ENCODE peak calls at places on chromosomes 6 and 20, in ten cellular contexts. K is psoas muscle; B is activated CD4-positive, CD25-positive, alpha-beta regulatory T cell; D is HCT116; E is dorsolateral prefrontal cortex; X is right atrium auricular region; F is amygdala; J is germinal center; T is NCI-H774; M is retina. H is an unnamed sample.

GRCh38 chr6:166341915-166342292 is 441 bp downstream of the SFT2D1 start:
- DNase-seq in K (no peak), B (no peak), D (no peak), E (no peak), X (no peak), F (no peak), J (no peak), T (no peak), M (no peak), H (no peak)

GRCh38 chr20:51958636-51959542 is 156.6 kb upstream of the SALL4 start:
- DNase-seq in K (no peak), B (no peak), D (no peak), E (no peak), X (no peak), F (no peak), J (no peak), T (no peak), M (no peak), H (no peak)

GRCh38 chr20:33733654-33734576 is 2.1 kb downstream of the ZNF341 start:
- DNase-seq in K (no peak), B (no peak), D (no peak), E (no peak), X (peak; percentile 57), F (no peak), J (no peak), T (no peak), M (no peak), H (no peak)

GRCh38 chr20:50913976-50914375 is 17.3 kb downstream of the ADNP start:
- DNase-seq in K (no peak), B (no peak), D (no peak), E (no peak), X (no peak), F (no peak), J (no peak), T (no peak), M (no peak), H (no peak)

GRCh38 chr6:63975685-63976084 is 340.1 kb downstream of the PHF3 start:
- DNase-seq in K (no peak), B (no peak), D (no peak), E (no peak), X (no peak), F (no peak), J (no peak), T (no peak), M (no peak), H (no peak)

GRCh38 chr6:89079611-89080213 is 839 bp upstream of the PNRC1 start:
- DNase-seq in K (peak; percentile 45), B (peak; percentile 11), D (no peak), E (peak; percentile 57), X (peak; percentile 77), F (peak; percentile 14), J (peak; percentile 34), T (no peak), M (peak; percentile 85), H (peak; percentile 27)

GRCh38 chr6:50992704-50993625 is 174.3 kb downstream of the TFAP2B start:
- DNase-seq in K (no peak), B (no peak), D (no peak), E (no peak), X (no peak), F (no peak), J (no peak), T (no peak), M (no peak), H (no peak)

GRCh38 chr6:157430834-157431233 is 49.8 kb downstream of the ZDHHC14 start:
- DNase-seq in K (no peak), B (no peak), D (no peak), E (no peak), X (no peak), F (no peak), J (no peak), T (no peak), M (no peak), H (no peak)

GRCh38 chr6:1179571-1180459 is 132.1 kb upstream of the FOXQ1 start:
- DNase-seq in K (no peak), B (no peak), D (no peak), E (no peak), X (no peak), F (no peak), J (no peak), T (peak; percentile 25), M (no peak), H (no peak)

H was measured in activated CD4-positive, alpha-beta T cell treated with anti-CD3 and anti-CD28 coated beads for 1 hour.